ENCODE peak calls at places on chromosome 16, in ten cellular contexts. B, S, F, J, N, V, G, U, X and A are unnamed samples.

GRCh38 chr16:50460538-50461399 is 87.4 kb upstream of the NKD1 start:
- DNase-seq in J (no peak), X (no peak), F (no peak), S (no peak), U (peak; percentile 22), V (no peak), N (no peak), B (no peak), G (no peak), A (no peak)

GRCh38 chr16:88617268-88618031 is 20.9 kb upstream of the IL17C start:
- DNase-seq in G (no peak), V (no peak), B (no peak), S (no peak), J (no peak), N (peak; percentile 73), X (no peak), F (no peak), U (no peak), A (no peak)

GRCh38 chr16:660459-661183 is 7.3 kb upstream of the RHOT2 start:
- DNase-seq in J (peak; percentile 76), F (peak; percentile 78), B (peak; percentile 96), N (peak; percentile 86), X (peak; percentile 97), V (peak; percentile 87), S (peak; percentile 89), U (peak; percentile 78), G (peak; percentile 93), A (peak; percentile 61)

GRCh38 chr16:50557046-50557445 is 8.8 kb downstream of the NKD1 start:
- DNase-seq in N (no peak), J (peak; percentile 6), S (no peak), F (no peak), X (no peak), U (no peak), G (no peak), B (no peak), V (no peak), A (no peak)

GRCh38 chr16:71726491-71727319 is 2.2 kb upstream of the PHLPP2 start:
- DNase-seq in V (no peak), S (no peak), U (no peak), X (no peak), J (no peak), G (no peak), N (no peak), F (no peak), B (peak; percentile 26), A (no peak)

GRCh38 chr16:49282690-49283375 is 1.2 kb upstream of the CBLN1 start:
- DNase-seq in V (no peak), U (no peak), B (peak; percentile 21), X (peak; percentile 49), S (no peak), F (no peak), G (peak; percentile 75), N (peak; percentile 38), J (peak; percentile 2), A (no peak)

GRCh38 chr16:22007159-22007508 is 777 bp upstream of the MOSMO start:
- DNase-seq in X (no peak), N (no peak), U (no peak), J (no peak), G (no peak), S (no peak), F (no peak), B (no peak), V (no peak), A (no peak)

GRCh38 chr16:30977502-30977901 is 7.5 kb upstream of the HSD3B7 start:
- DNase-seq in F (no peak), B (no peak), G (peak; percentile 73), S (no peak), J (peak; percentile 27), V (no peak), X (peak; percentile 50), U (no peak), N (no peak), A (no peak)

GRCh38 chr16:69166221-69166833 is 20.6 kb upstream of the SNTB2 start:
- DNase-seq in U (no peak), X (no peak), G (no peak), V (no peak), B (peak; percentile 72), S (peak; percentile 59), N (no peak), F (peak; percentile 95), J (peak; percentile 51), A (no peak)

DNA sequence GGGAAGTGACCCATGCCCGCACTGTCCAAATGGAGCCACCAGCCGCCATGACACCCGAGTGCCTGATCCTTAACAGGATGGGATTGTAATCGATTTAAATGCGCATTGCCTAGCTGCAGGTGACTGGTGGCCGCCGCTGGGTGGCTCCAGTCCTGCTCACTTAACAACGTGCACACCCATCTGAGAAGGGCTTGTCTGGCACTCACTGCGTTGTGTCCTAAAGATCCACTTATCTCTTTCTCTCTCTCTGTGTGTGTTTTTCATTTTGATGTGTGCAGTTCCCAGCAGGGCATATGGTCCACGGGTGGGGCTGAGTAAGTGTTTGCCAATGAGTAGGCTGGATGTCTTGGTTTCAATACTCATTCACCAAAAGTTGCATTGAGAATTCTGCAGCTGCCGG is 80.6 kb downstream of the IRF8 start:
- DNase-seq in J (no peak), U (no peak), S (no peak), V (no peak), N (no peak), F (no peak), X (no peak), B (no peak), G (no peak), A (no peak)
- TF ChIP-seq CTCF in J (no peak), U (no peak), S (no peak), V (no peak), N (no peak), F (no peak), X (peak; percentile 8), B (no peak), G (no peak), A (no peak)

DNA sequence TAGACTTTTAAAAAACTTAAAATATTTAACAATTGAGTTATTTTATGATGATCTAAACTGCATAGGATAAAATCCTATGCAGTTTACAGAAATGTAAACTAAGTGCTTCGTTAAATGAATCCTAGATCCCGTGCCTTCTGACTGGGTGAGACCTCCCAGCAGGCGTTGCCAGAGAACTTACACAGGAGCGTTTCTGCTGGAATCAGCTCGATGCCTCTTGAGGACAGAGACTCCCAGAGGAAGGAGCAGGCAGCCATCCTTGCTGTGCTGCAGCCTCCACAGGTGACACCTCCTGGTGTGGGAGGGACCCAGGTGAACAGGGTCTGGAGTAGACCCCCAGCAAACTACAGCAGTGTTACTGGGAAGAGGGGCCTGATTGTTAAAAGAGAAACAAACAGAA is 160.4 kb downstream of the WWOX start:
- DNase-seq in B (no peak), V (no peak), X (peak; percentile 41), F (no peak), N (peak; percentile 38), S (no peak), J (no peak), G (no peak), U (no peak), A (no peak)
- TF ChIP-seq CTCF in B (no peak), V (no peak), X (no peak), F (no peak), N (peak; percentile 40), S (no peak), J (no peak), G (no peak), U (no peak), A (no peak)

DNA sequence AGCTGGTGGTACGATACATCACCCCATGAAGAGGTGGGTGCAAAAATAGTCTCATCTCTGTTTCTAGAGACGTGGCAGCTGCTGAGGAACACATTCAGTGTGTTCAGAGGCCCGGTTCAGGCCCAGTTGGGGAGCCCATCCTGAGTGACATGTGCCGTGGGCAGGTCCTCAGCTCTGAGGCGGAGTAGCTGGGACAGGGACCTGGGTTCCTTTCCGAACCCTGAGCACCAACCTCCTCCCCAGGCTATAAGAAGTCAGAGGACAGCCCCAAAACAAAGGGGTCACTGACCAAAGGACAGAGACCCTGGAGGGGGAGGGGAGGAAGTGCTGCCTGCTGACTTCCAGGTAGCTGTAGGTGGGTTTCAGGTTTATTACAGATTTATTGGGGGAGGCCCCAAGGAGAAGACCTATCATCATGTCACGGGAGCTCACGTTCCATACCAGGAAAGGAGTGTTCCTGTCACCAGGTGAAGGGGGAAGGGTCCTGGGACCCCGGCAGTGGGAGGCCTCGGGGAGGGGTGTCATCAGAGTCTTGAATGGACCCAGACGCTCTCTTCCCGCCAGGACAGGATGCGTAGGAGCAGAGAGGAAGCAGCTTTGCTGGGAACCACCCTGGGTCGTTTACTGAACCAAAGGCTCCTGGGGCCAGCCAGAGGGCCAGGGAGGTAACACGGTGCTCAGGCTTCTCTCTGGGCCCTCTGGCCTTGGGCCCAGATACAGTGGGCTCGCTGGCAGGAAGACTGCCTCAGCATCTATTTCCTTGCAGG is 4.9 kb downstream of the LDHD start:
- DNase-seq in S (no peak), F (no peak), B (peak; percentile 54), U (no peak), X (no peak), N (no peak), V (no peak), G (no peak), J (no peak), A (no peak)
- TF ChIP-seq CTCF in S (no peak), F (no peak), B (no peak), U (no peak), X (no peak), N (no peak), V (peak; percentile 12), G (no peak), J (no peak), A (no peak)

GRCh38 chr16:46688657-46689491 is at the start of gene VPS35:
- DNase-seq in N (peak; percentile 100), S (peak; percentile 99), V (peak; percentile 98), X (peak; percentile 100), B (peak; percentile 96), G (peak; percentile 100), U (peak; percentile 99), F (peak; percentile 99), J (peak; percentile 99), A (peak; percentile 99)

GRCh38 chr16:46686815-46687473 is 2.0 kb downstream of the VPS35 start:
- DNase-seq in U (no peak), B (no peak), F (no peak), S (no peak), G (no peak), J (no peak), N (no peak), V (no peak), X (no peak), A (no peak)

GRCh38 chr16:46689492-46690280 is at the start of gene ORC6:
- DNase-seq in F (peak; percentile 97), S (peak; percentile 98), X (peak; percentile 98), J (peak; percentile 98), B (peak; percentile 96), V (peak; percentile 95), N (peak; percentile 98), G (peak; percentile 95), U (peak; percentile 98), A (peak; percentile 91)

GRCh38 chr16:46687486-46687885 is 1.5 kb downstream of the VPS35 start:
- DNase-seq in G (no peak), B (no peak), F (no peak), N (peak; percentile 6), J (no peak), U (no peak), X (no peak), S (no peak), V (no peak), A (no peak)

DNA sequence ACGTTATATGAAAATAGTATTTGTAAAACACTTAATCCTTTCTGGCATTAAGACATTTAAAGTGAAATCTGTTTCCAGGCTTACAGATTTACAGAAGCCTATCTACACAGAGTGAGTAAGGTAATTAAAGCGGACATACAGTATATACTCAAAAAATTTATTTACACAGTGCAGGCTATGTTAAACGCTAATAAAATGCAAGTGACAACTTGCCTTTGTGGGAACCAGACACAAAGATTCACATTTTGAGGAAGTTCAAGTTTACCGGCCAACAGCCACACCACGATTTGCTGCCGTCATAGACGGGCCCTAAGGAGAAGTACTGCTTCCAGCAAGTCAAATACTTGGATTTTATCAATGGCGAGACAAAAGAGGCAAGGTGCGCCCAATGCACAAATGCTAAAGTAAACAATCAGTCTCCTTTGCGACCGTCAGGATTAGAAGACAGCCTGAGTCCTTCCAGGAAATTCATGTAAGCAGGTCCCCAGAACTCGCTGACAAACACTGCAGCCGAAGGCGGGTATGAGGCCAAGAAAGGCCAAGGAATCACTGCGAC is 799 bp downstream of the VPS35 start:
- DNase-seq in G (no peak), S (no peak), N (no peak), B (no peak), X (no peak), V (no peak), J (peak; percentile 47), F (peak; percentile 29), U (no peak), A (no peak)
- TF ChIP-seq CTCF in G (peak; percentile 13), S (no peak), N (no peak), B (peak; percentile 29), X (no peak), V (peak; percentile 53), J (peak; percentile 3), F (no peak), U (peak; percentile 6), A (no peak)